ENCODE peak calls at places on chromosomes 13 and 19, in eight cellular contexts. T, H, U, O, M, F, A and C are unnamed samples.

GRCh38 chr19:6035026-6035425 is 57.1 kb upstream of the RANBP3 start:
- DNase-seq in A (no peak), F (no peak), H (no peak), T (no peak), M (no peak), U (no peak), O (no peak), C (no peak)

GRCh38 chr19:27794444-27795042 is 1418.4 kb downstream of the UQCRFS1 start:
- DNase-seq in H (peak; percentile 26), T (no peak), A (no peak), M (peak; percentile 31), F (no peak), U (peak; percentile 20), O (no peak), C (no peak)

GRCh38 chr19:33064117-33064777 is 441 bp downstream of the RHPN2 start:
- DNase-seq in F (peak; percentile 56), O (peak; percentile 84), M (peak; percentile 20), A (peak; percentile 64), H (peak; percentile 33), T (peak; percentile 80), U (no peak), C (no peak)

GRCh38 chr13:99322297-99323103 is 15.3 kb upstream of the GPR183 start:
- DNase-seq in M (no peak), H (peak; percentile 42), T (no peak), F (no peak), A (no peak), U (peak; percentile 90), O (no peak), C (peak; percentile 78)

GRCh38 chr13:32645854-32646253 is 59.6 kb downstream of the PDS5B start:
- DNase-seq in A (no peak), H (peak; percentile 24), U (no peak), F (no peak), O (no peak), M (peak; percentile 47), T (no peak), C (no peak)

GRCh38 chr13:51259359-51259645 is 37.1 kb downstream of the FAM124A start:
- DNase-seq in O (no peak), A (no peak), H (no peak), F (no peak), T (no peak), U (no peak), M (no peak), C (no peak)

GRCh38 chr13:39297664-39298171 is 259.5 kb downstream of the NHLRC3 start:
- DNase-seq in O (no peak), T (no peak), M (no peak), A (no peak), F (no peak), H (no peak), U (peak; percentile 9), C (no peak)

GRCh38 chr19:30861896-30862295 is 487.3 kb downstream of the TSHZ3 start:
- DNase-seq in O (no peak), U (no peak), T (no peak), M (no peak), H (no peak), F (peak; percentile 11), A (no peak), C (no peak)

GRCh38 chr13:104460553-104460952 is 1394.3 kb upstream of the SLC10A2 start:
- DNase-seq in A (no peak), U (peak; percentile 34), M (no peak), O (no peak), H (no peak), F (no peak), T (no peak), C (no peak)

GRCh38 chr13:97021241-97021640 is 27.0 kb upstream of the OXGR1 start:
- DNase-seq in U (no peak), T (no peak), F (no peak), O (no peak), H (no peak), A (no peak), M (no peak), C (no peak)

GRCh38 chr19:4851551-4852290 is 15.7 kb downstream of the PLIN3 start:
- DNase-seq in T (peak; percentile 83), M (peak; percentile 77), U (peak; percentile 39), O (peak; percentile 94), F (peak; percentile 72), H (peak; percentile 71), A (peak; percentile 70), C (no peak)

GRCh38 chr13:29081036-29081435 is 260.9 kb downstream of the MTUS2 start:
- DNase-seq in O (no peak), M (peak; percentile 71), F (no peak), U (no peak), T (no peak), A (no peak), H (no peak), C (no peak)

GRCh38 chr19:3146677-3147100 is 10.9 kb downstream of the GNA15 start:
- DNase-seq in M (peak; percentile 38), H (peak; percentile 60), U (no peak), A (peak; percentile 30), F (peak; percentile 43), O (peak; percentile 79), T (peak; percentile 64), C (no peak)

GRCh38 chr13:34338102-34338501 is 520.2 kb downstream of the RFC3 start:
- DNase-seq in U (no peak), M (no peak), H (no peak), A (no peak), F (no peak), O (no peak), T (no peak), C (no peak)

GRCh38 chr13:80783926-80784325 is 443.0 kb upstream of the SPRY2 start:
- DNase-seq in M (no peak), H (no peak), O (no peak), T (no peak), A (no peak), F (no peak), U (peak; percentile 68), C (peak; percentile 76)

DNA sequence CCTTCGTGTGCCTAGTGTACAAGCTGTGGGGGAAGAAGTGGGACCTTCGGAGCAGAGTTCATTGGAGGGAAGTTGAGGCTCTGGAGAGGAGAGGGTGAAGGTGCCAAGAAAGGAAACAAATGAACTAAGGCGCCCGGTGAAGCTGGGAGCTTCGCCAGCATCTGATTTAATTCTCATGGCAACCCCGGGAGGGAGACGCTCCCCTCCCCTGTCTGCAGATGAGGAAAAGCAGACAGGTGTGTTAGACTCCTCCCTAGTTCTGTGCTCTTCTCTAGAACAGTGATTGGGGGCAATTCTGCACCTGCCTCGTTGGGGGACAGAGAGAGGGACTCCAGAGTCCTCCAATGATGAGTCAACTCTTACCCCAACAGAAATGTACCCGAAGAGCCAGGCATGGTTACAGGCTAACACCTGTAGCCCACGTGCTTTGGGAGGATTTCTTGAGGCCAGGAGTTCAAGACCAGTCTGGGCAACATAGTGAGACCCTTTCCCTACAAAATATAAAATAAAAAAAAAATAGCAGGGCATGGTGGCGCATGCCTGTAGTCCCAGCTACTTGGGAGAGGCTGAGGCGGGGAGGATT is 4.2 kb downstream of the SSC5D start:
- DNase-seq in A (no peak), F (no peak), O (no peak), M (no peak), H (no peak), T (no peak), U (no peak), C (no peak)
- H3K4me3 ChIP-seq in A (no peak overlapping the region), F (no peak overlapping the region), O (no peak overlapping the region), M (no peak overlapping the region), H (no peak overlapping the region), T (no peak overlapping the region), U (no peak overlapping the region), C (no peak overlapping the region)

GRCh38 chr19:35851213-35852028 is 883 bp downstream of the NPHS1 start:
- DNase-seq in U (no peak), F (no peak), A (no peak), T (no peak), O (peak; percentile 66), H (peak; percentile 50), M (no peak), C (no peak)
- TF ChIP-seq CTCF in U (no peak), F (no peak), A (no peak), T (no peak), O (peak; percentile 17), H (no peak), M (peak; percentile 52), C (peak; percentile 23)

DNA sequence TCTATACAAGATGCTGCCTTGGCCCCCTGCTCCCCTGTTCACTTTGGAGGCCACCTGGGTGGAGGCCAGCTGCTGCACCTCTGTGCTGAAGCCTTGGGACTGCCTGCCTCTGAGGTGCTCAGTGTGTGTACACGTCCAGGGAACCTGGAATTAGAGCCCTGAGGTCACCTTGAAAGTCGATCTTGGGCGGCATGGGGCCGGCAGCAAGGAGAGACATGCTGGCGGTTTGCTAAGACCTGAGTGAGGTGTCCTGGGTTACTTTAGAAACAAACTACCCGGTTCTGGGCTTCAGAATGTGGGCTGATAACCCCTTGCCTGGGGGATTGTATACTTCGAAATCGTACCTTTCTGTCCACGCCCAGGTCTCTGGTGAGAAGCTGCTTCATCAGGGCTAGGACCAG is 25.5 kb downstream of the TSSK6 start:
- DNase-seq in T (no peak), O (no peak), H (no peak), A (no peak), U (no peak), M (no peak), F (no peak), C (no peak)
- H3K4me3 ChIP-seq in T (no peak overlapping the region), O (peak overlapping the region; percentile 19), H (peak overlapping the region; percentile 0), A (no peak overlapping the region), U (no peak overlapping the region), M (no peak overlapping the region), F (no peak overlapping the region), C (no peak overlapping the region)

DNA sequence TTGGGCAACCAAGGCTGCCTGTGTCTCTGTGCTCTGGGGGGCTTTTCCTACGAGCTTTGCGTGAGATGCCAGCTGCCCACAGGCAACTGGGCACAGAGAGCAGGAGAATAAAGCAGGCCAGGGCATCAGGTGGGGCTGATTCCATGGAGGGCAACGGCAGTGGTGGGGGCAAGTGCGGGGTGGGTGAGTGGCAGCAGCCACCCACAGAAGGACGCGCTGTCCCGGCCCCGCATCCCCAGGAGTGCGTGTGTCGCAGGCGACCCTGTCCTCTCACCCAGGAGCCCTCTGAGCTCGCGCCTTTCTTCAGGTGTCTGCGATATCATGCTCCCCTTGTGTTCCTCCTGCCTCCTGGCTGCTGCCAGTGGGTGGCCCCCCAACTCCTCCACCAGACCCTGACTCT is 67.4 kb downstream of the MCF2L start:
- DNase-seq in F (no peak), U (no peak), H (no peak), T (no peak), A (no peak), O (no peak), M (no peak), C (no peak)
- TF ChIP-seq CTCF in F (no peak), U (no peak), H (no peak), T (no peak), A (no peak), O (no peak), M (no peak), C (no peak)

GRCh38 chr19:17604372-17605025 is 49.0 kb downstream of the COLGALT1 start:
- DNase-seq in O (no peak), F (no peak), M (no peak), A (no peak), U (no peak), T (no peak), H (no peak), C (no peak)

GRCh38 chr19:17605761-17606745 is 50.6 kb downstream of the COLGALT1 start:
- DNase-seq in H (peak; percentile 94), U (peak; percentile 70), T (peak; percentile 77), M (peak; percentile 97), F (peak; percentile 70), A (peak; percentile 72), O (peak; percentile 98), C (no peak)

GRCh38 chr19:17602872-17603552 is 47.6 kb downstream of the COLGALT1 start:
- DNase-seq in T (no peak), O (no peak), F (no peak), M (no peak), A (no peak), H (no peak), U (no peak), C (no peak)

GRCh38 chr19:17606786-17607185 is 51.3 kb downstream of the COLGALT1 start:
- DNase-seq in H (no peak), O (no peak), M (no peak), F (no peak), U (no peak), A (no peak), T (no peak), C (no peak)

GRCh38 chr19:17605117-17605516 is 49.7 kb downstream of the COLGALT1 start:
- DNase-seq in F (no peak), A (no peak), M (no peak), O (no peak), U (no peak), H (no peak), T (no peak), C (no peak)
- H3K4me3 ChIP-seq in F (no peak overlapping the region), A (no peak overlapping the region), M (peak overlapping the region; percentile 69), O (no peak overlapping the region), U (no peak overlapping the region), H (no peak overlapping the region), T (no peak overlapping the region), C (no peak overlapping the region)